ENCODE peak calls at places on chromosomes 12 and 14, in ten cellular contexts. Q, B, F, G, L, I, W, U, Z and S are unnamed samples.
A peak's percentile ranks its signal among the peaks of the same experiment; 100 is the strongest.

GRCh38 chr12:119649202-119649808 is 18.6 kb upstream of the PRKAB1 start:
- DNase-seq in I (no peak), L (no peak), W (no peak), G (no peak), Z (no peak), U (no peak), B (no peak), F (no peak), Q (no peak), S (peak; percentile 25)

GRCh38 chr12:115507951-115508722 is 769.4 kb downstream of the MED13L start:
- DNase-seq in Q (no peak), W (peak; percentile 23), L (no peak), Z (peak; percentile 56), U (no peak), B (peak; percentile 16), F (peak; percentile 83), I (no peak), G (no peak), S (no peak)

GRCh38 chr12:114904254-114905003 is 220.5 kb upstream of the TBX3 start:
- DNase-seq in W (no peak), I (peak; percentile 34), U (peak; percentile 86), L (no peak), B (no peak), Q (no peak), G (no peak), F (no peak), Z (no peak), S (no peak)

GRCh38 chr12:132583736-132584135 is 26.6 kb downstream of the LRCOL1 start:
- DNase-seq in G (no peak), I (no peak), W (no peak), Z (no peak), Q (no peak), B (no peak), L (no peak), U (no peak), F (peak; percentile 75), S (no peak)

GRCh38 chr12:28620281-28620680 is 430.0 kb downstream of the CCDC91 start:
- DNase-seq in Q (no peak), G (no peak), W (no peak), F (no peak), B (no peak), Z (no peak), I (no peak), L (no peak), U (no peak), S (no peak)

GRCh38 chr12:53174881-53175491 is 5.5 kb upstream of the ZNF740 start:
- DNase-seq in W (no peak), I (peak; percentile 36), Z (peak; percentile 5), G (no peak), U (peak; percentile 59), Q (no peak), B (peak; percentile 68), L (no peak), F (no peak), S (peak; percentile 82)

GRCh38 chr14:52267501-52268190 is at the start of gene PTGDR:
- DNase-seq in G (no peak), W (peak; percentile 1), F (peak; percentile 69), I (no peak), L (peak; percentile 53), Z (no peak), Q (peak; percentile 28), U (peak; percentile 52), B (no peak), S (no peak)

GRCh38 chr12:109840349-109841073 is 7.3 kb upstream of the TRPV4 start:
- DNase-seq in G (no peak), F (no peak), Q (no peak), Z (no peak), W (no peak), I (peak; percentile 65), U (no peak), L (no peak), B (peak; percentile 16), S (peak; percentile 55)

GRCh38 chr14:38122241-38122640 is 85.5 kb upstream of the SSTR1 start:
- DNase-seq in Z (no peak), G (no peak), B (no peak), Q (no peak), W (no peak), U (peak; percentile 15), I (peak; percentile 3), L (no peak), F (no peak), S (no peak)

GRCh38 chr12:51887476-51888315 is at the start of gene ANKRD33:
- DNase-seq in L (peak; percentile 74), G (no peak), U (peak; percentile 40), Q (no peak), W (peak; percentile 66), Z (peak; percentile 26), F (peak; percentile 95), B (no peak), I (no peak), S (no peak)

GRCh38 chr12:113056631-113057488 is at the start of gene DTX1:
- DNase-seq in Z (no peak), W (no peak), L (peak; percentile 69), U (no peak), G (no peak), I (no peak), B (peak; percentile 56), F (peak; percentile 66), Q (peak; percentile 5), S (no peak)

GRCh38 chr12:88836156-88836555 is 255.9 kb upstream of the KITLG start:
- DNase-seq in Q (no peak), I (no peak), F (no peak), Z (no peak), L (no peak), W (no peak), G (no peak), U (no peak), B (no peak), S (no peak)